ENCODE peak calls at places on chromosomes 11 and 22, in four cellular contexts. One of them, this sample, is unnamed.

GRCh38 chr11:369336-370018 is at the start of gene B4GALNT4:
- DNase-seq in CD8-positive, alpha-beta T cell: no peak
- DNase-seq in AG09319: no peak
- DNase-seq in activated CD4-positive, alpha-beta T cell treated with anti-CD3 and anti-CD28 coated beads for 4 hours: peak
- DNase-seq in this sample: no peak

GRCh38 chr11:83938148-83938547 is 652.0 kb upstream of the CCDC90B start:
- DNase-seq in CD8-positive, alpha-beta T cell: no peak
- DNase-seq in AG09319: no peak
- DNase-seq in activated CD4-positive, alpha-beta T cell treated with anti-CD3 and anti-CD28 coated beads for 4 hours: no peak
- DNase-seq in this sample: no peak

GRCh38 chr11:19460718-19461405 is 220.1 kb upstream of the E2F8 start:
- DNase-seq in CD8-positive, alpha-beta T cell: no peak
- DNase-seq in AG09319: no peak
- DNase-seq in activated CD4-positive, alpha-beta T cell treated with anti-CD3 and anti-CD28 coated beads for 4 hours: no peak
- DNase-seq in this sample: no peak

GRCh38 chr22:20205464-20205963 is 54.7 kb upstream of the CCDC188 start:
- DNase-seq in CD8-positive, alpha-beta T cell: no peak
- DNase-seq in AG09319: no peak
- DNase-seq in activated CD4-positive, alpha-beta T cell treated with anti-CD3 and anti-CD28 coated beads for 4 hours: no peak
- DNase-seq in this sample: no peak

GRCh38 chr11:120142072-120142423 is 4.1 kb upstream of the TRIM29 start:
- DNase-seq in CD8-positive, alpha-beta T cell: no peak
- DNase-seq in AG09319: no peak
- DNase-seq in activated CD4-positive, alpha-beta T cell treated with anti-CD3 and anti-CD28 coated beads for 4 hours: no peak
- DNase-seq in this sample: no peak

GRCh38 chr11:95443386-95443785 is 212.4 kb upstream of the SESN3 start:
- DNase-seq in CD8-positive, alpha-beta T cell: no peak
- DNase-seq in AG09319: no peak
- DNase-seq in activated CD4-positive, alpha-beta T cell treated with anti-CD3 and anti-CD28 coated beads for 4 hours: peak
- DNase-seq in this sample: no peak

GRCh38 chr11:14413307-14414072 is 54.5 kb upstream of the RRAS2 start:
- DNase-seq in CD8-positive, alpha-beta T cell: no peak
- DNase-seq in AG09319: peak
- DNase-seq in activated CD4-positive, alpha-beta T cell treated with anti-CD3 and anti-CD28 coated beads for 4 hours: no peak
- DNase-seq in this sample: no peak

GRCh38 chr11:32395127-32395526 is 40.2 kb downstream of the WT1 start:
- DNase-seq in CD8-positive, alpha-beta T cell: no peak
- DNase-seq in AG09319: no peak
- DNase-seq in activated CD4-positive, alpha-beta T cell treated with anti-CD3 and anti-CD28 coated beads for 4 hours: no peak
- DNase-seq in this sample: no peak

GRCh38 chr11:66172146-66172545 is 96.3 kb upstream of the RAB1B start:
- DNase-seq in CD8-positive, alpha-beta T cell: no peak
- DNase-seq in AG09319: no peak
- DNase-seq in activated CD4-positive, alpha-beta T cell treated with anti-CD3 and anti-CD28 coated beads for 4 hours: no peak
- DNase-seq in this sample: no peak

GRCh38 chr11:19200410-19201201 is 1.2 kb downstream of the CSRP3 start:
- DNase-seq in CD8-positive, alpha-beta T cell: no peak
- DNase-seq in AG09319: no peak
- DNase-seq in activated CD4-positive, alpha-beta T cell treated with anti-CD3 and anti-CD28 coated beads for 4 hours: no peak
- DNase-seq in this sample: no peak

GRCh38 chr11:12889243-12889642 is 119.9 kb upstream of the RASSF10 start:
- DNase-seq in CD8-positive, alpha-beta T cell: no peak
- DNase-seq in AG09319: peak
- DNase-seq in activated CD4-positive, alpha-beta T cell treated with anti-CD3 and anti-CD28 coated beads for 4 hours: no peak
- DNase-seq in this sample: no peak

GRCh38 chr11:86218125-86219081 is 26.1 kb upstream of the EED start:
- DNase-seq in CD8-positive, alpha-beta T cell: peak
- DNase-seq in AG09319: peak
- DNase-seq in activated CD4-positive, alpha-beta T cell treated with anti-CD3 and anti-CD28 coated beads for 4 hours: peak
- DNase-seq in this sample: peak

GRCh38 chr22:46598737-46599424 is 21.3 kb upstream of the GRAMD4 start:
- DNase-seq in CD8-positive, alpha-beta T cell: no peak
- DNase-seq in AG09319: no peak
- DNase-seq in activated CD4-positive, alpha-beta T cell treated with anti-CD3 and anti-CD28 coated beads for 4 hours: no peak
- DNase-seq in this sample: no peak

GRCh38 chr22:26322179-26322905 is 106.7 kb upstream of the ASPHD2 start:
- DNase-seq in CD8-positive, alpha-beta T cell: no peak
- DNase-seq in AG09319: peak
- DNase-seq in activated CD4-positive, alpha-beta T cell treated with anti-CD3 and anti-CD28 coated beads for 4 hours: no peak
- DNase-seq in this sample: no peak

This sample was measured in LNCaP clone FGC.